ENCODE peak calls at places on chromosomes 4 and X, in seven cellular contexts. F is T-helper 2 cell, Q is SK-MEL-5, U is mesendoderm, P is fibroblast of mammary gland, V is IMR-90, G is AG09309. J is an unnamed sample.

GRCh38 chrX:129690435-129690834 is 35.7 kb upstream of the APLN start:
- DNase-seq in F (no peak), Q (no peak), U (no peak), P (peak; percentile 95), V (peak; percentile 12), G (no peak), J (peak; percentile 70)

GRCh38 chr4:68368566-68369473 is 18.9 kb upstream of the YTHDC1 start:
- DNase-seq in F (no peak), Q (no peak), U (no peak), P (peak; percentile 33), V (peak; percentile 69), G (peak; percentile 91), J (no peak)

GRCh38 chr4:182238355-182238931 is 4.8 kb upstream of the TENM3 start:
- DNase-seq in F (no peak), Q (no peak), U (peak; percentile 93), P (no peak), V (peak; percentile 48), G (no peak), J (no peak)

GRCh38 chr4:24813732-24814131 is 18.4 kb downstream of the SOD3 start:
- DNase-seq in F (no peak), Q (no peak), U (no peak), P (no peak), V (no peak), G (no peak), J (no peak)

GRCh38 chrX:8105531-8105930 is 65.5 kb downstream of the VCX2 start:
- DNase-seq in F (no peak), Q (no peak), U (no peak), P (no peak), V (no peak), G (no peak), J (no peak)

GRCh38 chr4:39062499-39062898 is 467 bp downstream of the KLHL5 start:
- DNase-seq in F (no peak), Q (peak; percentile 19), U (peak; percentile 1), P (peak; percentile 18), V (no peak), G (no peak), J (no peak)

GRCh38 chr4:22515888-22516541 is at the start of gene ADGRA3:
- DNase-seq in F (no peak), Q (peak; percentile 75), U (peak; percentile 86), P (peak; percentile 41), V (peak; percentile 51), G (no peak), J (peak; percentile 77)

GRCh38 chr4:140344111-140344510 is 29.3 kb upstream of the SCOC start:
- DNase-seq in F (no peak), Q (no peak), U (no peak), P (peak; percentile 39), V (no peak), G (no peak), J (no peak)

GRCh38 chr4:105520819-105521790 is 31.3 kb upstream of the ARHGEF38 start:
- DNase-seq in F (no peak), Q (peak; percentile 75), U (peak; percentile 61), P (peak; percentile 47), V (peak; percentile 32), G (no peak), J (no peak)

GRCh38 chr4:52869656-52870055 is 7.5 kb downstream of the RASL11B start:
- DNase-seq in F (no peak), Q (no peak), U (no peak), P (no peak), V (no peak), G (no peak), J (no peak)

GRCh38 chr4:9996319-9997110 is 24.8 kb downstream of the SLC2A9 start:
- DNase-seq in F (no peak), Q (no peak), U (no peak), P (peak; percentile 17), V (peak; percentile 45), G (no peak), J (no peak)

GRCh38 chr4:123416462-123416861 is 19.9 kb downstream of the SPRY1 start:
- DNase-seq in F (no peak), Q (no peak), U (no peak), P (no peak), V (no peak), G (no peak), J (no peak)

GRCh38 chr4:184392321-184392720 is 82.0 kb downstream of the IRF2 start:
- DNase-seq in F (no peak), Q (no peak), U (no peak), P (no peak), V (no peak), G (no peak), J (no peak)

GRCh38 chr4:83378426-83378825 is 43.8 kb upstream of the HPSE start:
- DNase-seq in F (no peak), Q (no peak), U (peak; percentile 69), P (peak; percentile 29), V (no peak), G (no peak), J (no peak)

J was measured in heart left ventricle.